ENCODE peak calls at places on chromosomes 4 and X, in six cellular contexts. D is sigmoid colon, N is breast epithelium, F is testis, H is IMR-90, Q is body of pancreas. Z is an unnamed sample.

GRCh38 chr4:1794809-1795303 is 1.8 kb downstream of the FGFR3 start:
- DNase-seq in N (no peak), H (no peak), Q (no peak), D (no peak), F (no peak), Z (peak)

GRCh38 chr4:41145571-41146078 is 68.7 kb downstream of the APBB2 start:
- DNase-seq in Q (no peak), H (peak), D (no peak), N (no peak), F (no peak), Z (no peak)

GRCh38 chr4:103018391-103019318 is 850 bp downstream of the SLC9B1 start:
- DNase-seq in Q (peak), F (peak), D (peak), N (peak), H (no peak), Z (peak)

GRCh38 chrX:38438321-38438720 is 85.9 kb downstream of the OTC start:
- DNase-seq in H (no peak), F (no peak), Q (no peak), N (no peak), D (no peak), Z (peak)

GRCh38 chr4:48311896-48312295 is 29.4 kb upstream of the SLAIN2 start:
- DNase-seq in N (no peak), D (no peak), H (peak), F (no peak), Q (no peak), Z (no peak)

GRCh38 chr4:75289843-75290616 is 224.2 kb downstream of the RCHY1 start:
- DNase-seq in Q (peak), D (no peak), H (no peak), F (peak), N (no peak), Z (peak)

GRCh38 chr4:1510931-1511330 is 104.7 kb upstream of the NKX1-1 start:
- DNase-seq in D (no peak), F (no peak), N (no peak), H (no peak), Q (no peak), Z (no peak)

GRCh38 chrX:133474559-133474958 is 59.3 kb upstream of the GPC4 start:
- DNase-seq in Q (no peak), N (no peak), F (no peak), H (no peak), D (no peak), Z (no peak)

GRCh38 chrX:76428243-76429130 is 977 bp downstream of the MAGEE1 start:
- DNase-seq in F (peak), N (no peak), H (no peak), D (peak), Q (peak), Z (no peak)

GRCh38 chr4:5998333-5998936 is 19.8 kb downstream of the C4orf50 start:
- DNase-seq in H (peak), N (peak), Q (peak), F (peak), D (peak), Z (peak)

GRCh38 chr4:143549924-143550323 is 36.4 kb downstream of the SMARCA5 start:
- DNase-seq in H (no peak), D (no peak), Q (no peak), F (no peak), N (no peak), Z (no peak)

GRCh38 chr4:184961693-184962092 is 56.6 kb upstream of the HELT start:
- DNase-seq in F (no peak), N (no peak), D (no peak), Q (peak), H (no peak), Z (no peak)

GRCh38 chr4:99635601-99636000 is 22.0 kb downstream of the C4orf54 start:
- DNase-seq in N (no peak), H (no peak), Q (no peak), D (no peak), F (no peak), Z (no peak)

GRCh38 chrX:26851981-26852380 is 611.2 kb downstream of the PPP4R3C start:
- DNase-seq in N (no peak), D (no peak), H (no peak), Q (no peak), F (no peak), Z (no peak)

GRCh38 chrX:135295238-135295943 is 13.9 kb upstream of the ETDC start:
- DNase-seq in N (no peak), D (no peak), H (peak), F (peak), Q (peak), Z (peak)

GRCh38 chr4:101238706-101239105 is 108.6 kb downstream of the PPP3CA start:
- DNase-seq in Q (no peak), H (peak), D (no peak), F (no peak), N (no peak), Z (no peak)

GRCh38 chrX:413322-414201 is 26.9 kb upstream of the PPP2R3B start:
- DNase-seq in D (no peak), F (no peak), H (peak), Q (no peak), N (no peak), Z (no peak)

GRCh38 chr4:77349361-77349760 is 192.4 kb downstream of the CCNG2 start:
- DNase-seq in Q (no peak), H (no peak), D (no peak), F (no peak), N (no peak), Z (no peak)

GRCh38 chr4:141486375-141486997 is 149.9 kb upstream of the IL15 start:
- DNase-seq in D (no peak), F (no peak), H (peak), N (no peak), Q (no peak), Z (no peak)

GRCh38 chrX:124098089-124098488 is 136.6 kb downstream of the STAG2 start:
- DNase-seq in H (peak), N (no peak), F (no peak), D (no peak), Q (no peak), Z (peak)

DNA sequence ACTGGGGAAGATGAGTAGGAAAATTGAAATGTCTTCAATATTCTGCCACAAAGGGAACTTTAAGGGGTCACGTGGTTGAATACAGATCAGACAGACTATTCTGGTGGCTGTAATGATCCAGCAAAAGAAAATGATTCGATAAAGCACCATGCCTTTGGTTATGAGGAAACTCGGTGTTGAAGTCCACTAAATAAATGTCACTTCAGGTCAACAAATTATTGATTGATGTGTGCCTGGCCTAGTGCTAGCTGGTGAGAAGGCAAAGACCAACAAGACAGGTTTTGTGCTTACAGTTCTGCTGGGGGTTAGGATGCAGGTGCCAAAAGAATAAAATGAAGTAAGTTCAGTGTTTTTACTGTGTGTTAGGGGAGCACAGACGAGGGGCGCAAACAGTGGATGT is 142.5 kb downstream of the STAG2 start:
- DNase-seq in D (no peak), F (no peak), H (no peak), Q (no peak), N (no peak), Z (no peak)
- TF ChIP-seq POLR2A in D (no peak), F (no peak), H (no peak), Q (no peak), N (no peak), Z (no peak)

GRCh38 chr4:64729561-64729960 is 320.3 kb upstream of the TECRL start:
- DNase-seq in H (no peak), N (no peak), F (no peak), Q (no peak), D (no peak), Z (no peak)
- TF ChIP-seq POLR2A in H (no peak), N (no peak), F (no peak), Q (no peak), D (no peak), Z (no peak)

DNA sequence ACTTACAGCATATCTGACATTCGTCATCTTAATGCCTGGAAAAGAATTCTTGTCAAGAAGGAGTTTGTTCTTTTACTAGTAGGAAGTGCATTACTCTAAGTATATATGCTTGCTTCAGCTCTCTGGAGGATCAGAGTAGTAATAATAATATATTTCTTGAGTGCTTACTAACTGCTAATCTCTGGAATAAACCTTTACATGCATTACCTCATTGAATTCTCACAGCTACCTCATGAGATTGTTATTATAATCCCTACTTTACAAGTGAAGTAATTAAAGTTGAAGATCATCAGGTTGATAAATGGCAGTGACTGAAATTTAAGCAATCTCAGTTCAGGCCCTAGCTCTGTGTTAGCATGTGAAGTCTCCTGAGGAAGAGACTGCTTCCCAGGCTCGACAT is 115.0 kb upstream of the PDE5A start:
- DNase-seq in Q (no peak), H (no peak), D (no peak), N (no peak), F (no peak), Z (no peak)
- TF ChIP-seq POLR2A in Q (no peak), H (no peak), D (no peak), N (no peak), F (no peak), Z (no peak)

GRCh38 chr4:39032218-39033085 is at the start of gene TMEM156:
- DNase-seq in D (no peak), H (peak), F (no peak), Q (no peak), N (no peak), Z (no peak)
- TF ChIP-seq POLR2A in D (no peak), H (no peak), F (no peak), Q (no peak), N (no peak), Z (no peak)

GRCh38 chr4:112318239-112319142 is 21.3 kb downstream of the ALPK1 start:
- DNase-seq in H (no peak), D (no peak), Q (no peak), N (no peak), F (no peak), Z (no peak)
- TF ChIP-seq POLR2A in H (no peak), D (no peak), Q (no peak), N (no peak), F (no peak), Z (no peak)

DNA sequence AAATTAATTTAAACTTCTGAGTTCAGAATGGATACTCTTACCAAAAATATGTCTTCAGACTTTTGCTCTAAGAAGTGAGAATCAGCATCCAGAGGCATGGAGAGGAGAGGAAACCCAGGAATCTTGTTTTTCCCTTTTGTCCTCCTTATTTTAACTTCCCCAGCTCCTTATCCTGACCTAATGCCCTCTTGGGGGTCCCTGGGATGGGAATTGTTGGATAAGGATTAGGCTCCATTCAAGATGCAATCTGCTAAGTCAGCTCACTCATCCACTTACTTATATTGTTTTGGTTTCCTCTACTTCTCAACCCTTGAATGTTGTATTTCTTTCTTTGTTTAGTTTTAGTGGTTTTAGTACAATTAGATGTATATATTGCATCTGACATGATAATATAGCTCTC is 208.4 kb upstream of the PCDH7 start:
- DNase-seq in H (no peak), N (no peak), F (no peak), D (no peak), Q (no peak), Z (no peak)
- TF ChIP-seq POLR2A in H (no peak), N (no peak), F (no peak), D (no peak), Q (no peak), Z (no peak)

GRCh38 chr4:82428969-82429727 is 1.1 kb downstream of the HNRNPDL start:
- DNase-seq in Q (peak), N (peak), F (peak), D (peak), H (peak), Z (peak)
- TF ChIP-seq POLR2A in Q (peak), N (peak), F (peak), D (peak), H (peak), Z (peak)

GRCh38 chrX:53681661-53682060 is 4.9 kb downstream of the HUWE1 start:
- DNase-seq in F (no peak), Q (no peak), N (no peak), H (peak), D (no peak), Z (no peak)

GRCh38 chrX:53682885-53683555 is 3.5 kb downstream of the HUWE1 start:
- DNase-seq in D (peak), N (no peak), H (peak), F (peak), Q (peak), Z (peak)

GRCh38 chrX:53684415-53685192 is 1.9 kb downstream of the HUWE1 start:
- DNase-seq in N (no peak), H (no peak), Q (no peak), D (no peak), F (no peak), Z (no peak)

GRCh38 chrX:53685711-53686110 is 808 bp downstream of the HUWE1 start:
- DNase-seq in H (peak), Q (no peak), F (no peak), N (no peak), D (no peak), Z (peak)

GRCh38 chrX:53683556-53684414 is 2.7 kb downstream of the HUWE1 start:
- DNase-seq in H (peak), D (peak), N (peak), Q (peak), F (peak), Z (peak)
- TF ChIP-seq POLR2A in H (peak), D (peak), N (peak), Q (peak), F (no peak), Z (peak)

DNA sequence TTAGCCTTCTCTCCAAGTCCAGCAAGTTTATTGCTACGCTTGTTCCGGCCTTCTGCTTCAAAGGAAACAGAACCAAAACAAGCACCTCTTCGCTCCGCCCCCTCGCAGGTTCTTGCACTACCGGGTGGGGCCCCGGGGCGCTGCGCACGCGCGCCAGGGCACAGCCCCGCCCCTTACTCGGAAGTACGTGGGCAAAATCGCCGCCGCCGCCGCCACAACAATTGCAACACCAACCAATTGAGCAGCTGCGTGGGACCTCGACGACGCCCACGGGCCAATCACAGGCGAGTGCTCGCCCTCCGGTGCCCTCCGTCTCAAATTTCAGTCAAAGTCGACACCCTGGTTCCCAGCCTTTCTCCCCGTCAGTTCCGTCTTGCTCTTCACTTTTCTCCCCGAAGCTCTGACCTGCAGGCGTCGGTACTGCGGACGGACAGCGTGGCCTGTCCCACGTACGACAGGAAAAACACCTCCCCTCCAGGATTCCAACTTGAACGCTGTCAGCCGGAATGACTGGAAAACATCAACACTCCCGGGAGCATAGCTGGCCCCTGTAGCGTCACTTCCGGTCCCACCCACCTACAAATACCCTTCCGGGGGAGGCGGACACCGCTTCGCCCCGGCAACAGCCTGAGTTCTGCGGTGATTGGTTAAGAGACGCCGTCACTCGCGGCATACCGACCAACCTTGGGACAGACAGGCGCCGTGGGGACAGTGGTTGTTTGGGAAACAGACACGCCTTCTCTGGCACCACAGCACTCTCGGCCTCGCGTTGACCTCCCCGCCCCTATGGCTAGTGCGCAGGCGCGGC is 624 bp upstream of the OTUD5 start:
- DNase-seq in N (peak), Q (peak), F (peak), H (peak), D (peak), Z (peak)
- TF ChIP-seq POLR2A in N (peak), Q (peak), F (no peak), H (peak), D (peak), Z (peak)

Z was measured in erythroblast.